ENCODE peak calls at places on chromosomes 4 and X, in eight cellular contexts. V is Caki2; A is HTR-8/SVneo; I is naive thymus-derived CD4-positive, alpha-beta T cell; T is ascending aorta; W is glutamatergic neuron; E is nucleus accumbens; H is heart left ventricle. C is an unnamed sample.

GRCh38 chr4:104022871-104023270 is 303.1 kb upstream of the TACR3 start:
- DNase-seq in V (no peak), A (no peak), I (no peak), T (no peak), W (peak), E (no peak), H (no peak), C (no peak)

GRCh38 chrX:109848451-109849050 is 115.5 kb upstream of the ACSL4 start:
- DNase-seq in V (no peak), A (no peak), I (no peak), T (no peak), W (peak), E (no peak), H (no peak), C (no peak)

GRCh38 chr4:78336093-78336943 is 215.3 kb upstream of the ANXA3 start:
- DNase-seq in V (peak), A (no peak), I (no peak), T (no peak), W (no peak), E (no peak), H (no peak), C (peak)

GRCh38 chrX:64229145-64229544 is 1.3 kb downstream of the ASB12 start:
- DNase-seq in V (no peak), A (no peak), I (no peak), T (no peak), W (no peak), E (no peak), H (no peak), C (no peak)

GRCh38 chr4:15778191-15778741 is at the start of gene CD38:
- DNase-seq in V (no peak), A (peak), I (peak), T (no peak), W (peak), E (peak), H (peak), C (no peak)

GRCh38 chr4:55561884-55562283 is 15.2 kb upstream of the CLOCK start:
- DNase-seq in V (no peak), A (no peak), I (no peak), T (no peak), W (no peak), E (no peak), H (no peak), C (no peak)

GRCh38 chr4:61445374-61446063 is 245.4 kb downstream of the ADGRL3 start:
- DNase-seq in V (no peak), A (no peak), I (no peak), T (no peak), W (no peak), E (no peak), H (no peak), C (no peak)

GRCh38 chrX:53190363-53190960 is 34.5 kb downstream of the KDM5C start:
- DNase-seq in V (no peak), A (no peak), I (no peak), T (no peak), W (peak), E (no peak), H (no peak), C (no peak)

GRCh38 chr4:152102184-152103000 is 341.6 kb upstream of the GATB start:
- DNase-seq in V (peak), A (no peak), I (no peak), T (no peak), W (no peak), E (no peak), H (no peak), C (no peak)

GRCh38 chr4:173009129-173009823 is 159.3 kb upstream of the GALNT7 start:
- DNase-seq in V (no peak), A (no peak), I (no peak), T (no peak), W (no peak), E (no peak), H (no peak), C (no peak)

GRCh38 chrX:150060406-150060805 is 122.1 kb upstream of the EOLA2 start:
- DNase-seq in V (no peak), A (no peak), I (no peak), T (no peak), W (no peak), E (no peak), H (no peak), C (no peak)

GRCh38 chr4:8341691-8342090 is 72.1 kb downstream of the HTRA3 start:
- DNase-seq in V (no peak), A (no peak), I (no peak), T (no peak), W (no peak), E (peak), H (peak), C (peak)

GRCh38 chr4:22115262-22115661 is 166.7 kb upstream of the KCNIP4 start:
- DNase-seq in V (no peak), A (no peak), I (no peak), T (no peak), W (no peak), E (no peak), H (no peak), C (no peak)

GRCh38 chr4:76571274-76571673 is 136.2 kb downstream of the SHROOM3 start:
- DNase-seq in V (no peak), A (no peak), I (no peak), T (no peak), W (no peak), E (no peak), H (no peak), C (no peak)

GRCh38 chr4:23877758-23878229 is 12.1 kb downstream of the PPARGC1A start:
- DNase-seq in V (peak), A (no peak), I (no peak), T (no peak), W (no peak), E (no peak), H (no peak), C (no peak)

GRCh38 chr4:54499308-54500074 is 158.3 kb upstream of the KIT start:
- DNase-seq in V (peak), A (no peak), I (no peak), T (no peak), W (no peak), E (no peak), H (no peak), C (no peak)

GRCh38 chrX:57587062-57587461 is 4.7 kb upstream of the ZXDB start:
- DNase-seq in V (no peak), A (no peak), I (no peak), T (no peak), W (no peak), E (no peak), H (no peak), C (no peak)

GRCh38 chrX:115900425-115900824 is 270.1 kb upstream of the AGTR2 start:
- DNase-seq in V (no peak), A (no peak), I (no peak), T (no peak), W (no peak), E (no peak), H (no peak), C (no peak)

GRCh38 chrX:39627257-39627656 is 470.5 kb downstream of the BCOR start:
- DNase-seq in V (no peak), A (no peak), I (no peak), T (no peak), W (no peak), E (no peak), H (no peak), C (no peak)

GRCh38 chr4:28883211-28883610 is 1837.0 kb upstream of the PCDH7 start:
- DNase-seq in V (no peak), A (no peak), I (no peak), T (no peak), W (no peak), E (no peak), H (no peak), C (no peak)

GRCh38 chrX:39759526-39760224 is 338.1 kb downstream of the BCOR start:
- DNase-seq in V (peak), A (peak), I (no peak), T (no peak), W (no peak), E (no peak), H (peak), C (peak)